ENCODE peak calls at places on chromosomes 12 and 14, in four cellular contexts. One of them, this sample, is unnamed.

GRCh38 chr12:104566244-104566993 is 109.7 kb downstream of the CHST11 start:
- DNase-seq in AG04449: no peak
- DNase-seq in MM.1S: no peak
- DNase-seq in stomach: no peak
- DNase-seq in this sample: no peak

GRCh38 chr12:76628745-76629144 is 69.2 kb upstream of the OSBPL8 start:
- DNase-seq in MM.1S: no peak
- DNase-seq in AG04449: no peak
- DNase-seq in stomach: no peak
- DNase-seq in this sample: no peak

GRCh38 chr14:64682173-64682710 is 22.0 kb upstream of the PLEKHG3 start:
- DNase-seq in stomach: peak
- DNase-seq in AG04449: no peak
- DNase-seq in MM.1S: no peak
- DNase-seq in this sample: peak

GRCh38 chr12:101581190-101581589 is 13.6 kb upstream of the MYBPC1 start:
- DNase-seq in AG04449: no peak
- DNase-seq in MM.1S: no peak
- DNase-seq in stomach: no peak
- DNase-seq in this sample: no peak

GRCh38 chr12:132608231-132609171 is 1.9 kb downstream of the LRCOL1 start:
- DNase-seq in AG04449: no peak
- DNase-seq in MM.1S: no peak
- DNase-seq in stomach: no peak
- DNase-seq in this sample: no peak

GRCh38 chr12:51636986-51637385 is 46.0 kb downstream of the SCN8A start:
- DNase-seq in AG04449: no peak
- DNase-seq in stomach: no peak
- DNase-seq in MM.1S: no peak
- DNase-seq in this sample: no peak

GRCh38 chr14:98210045-98210678 is 1061.8 kb downstream of the BCL11B start:
- DNase-seq in MM.1S: peak
- DNase-seq in AG04449: no peak
- DNase-seq in stomach: no peak
- DNase-seq in this sample: no peak

GRCh38 chr12:4271433-4272013 is 2.0 kb upstream of the CCND2 start:
- DNase-seq in AG04449: no peak
- DNase-seq in stomach: no peak
- DNase-seq in MM.1S: peak
- DNase-seq in this sample: no peak

GRCh38 chr12:1920971-1921370 is 2.5 kb upstream of the CACNA2D4 start:
- DNase-seq in MM.1S: no peak
- DNase-seq in stomach: peak
- DNase-seq in AG04449: no peak
- DNase-seq in this sample: no peak

GRCh38 chr12:3551976-3552725 is 61.1 kb downstream of the PRMT8 start:
- DNase-seq in MM.1S: no peak
- DNase-seq in AG04449: no peak
- DNase-seq in stomach: peak
- DNase-seq in this sample: no peak

GRCh38 chr14:60210703-60211102 is 38.3 kb upstream of the PPM1A start:
- DNase-seq in MM.1S: no peak
- DNase-seq in AG04449: no peak
- DNase-seq in stomach: no peak
- DNase-seq in this sample: no peak

GRCh38 chr12:65937181-65937641 is 112.9 kb downstream of the HMGA2 start:
- DNase-seq in AG04449: no peak
- DNase-seq in stomach: no peak
- DNase-seq in MM.1S: no peak
- DNase-seq in this sample: peak

GRCh38 chr14:22839159-22839779 is 2.9 kb downstream of the MMP14 start:
- DNase-seq in AG04449: no peak
- DNase-seq in stomach: no peak
- DNase-seq in MM.1S: no peak
- DNase-seq in this sample: no peak

GRCh38 chr14:63237791-63238190 is 33.5 kb downstream of the RHOJ start:
- DNase-seq in stomach: no peak
- DNase-seq in MM.1S: no peak
- DNase-seq in AG04449: no peak
- DNase-seq in this sample: no peak

GRCh38 chr14:35632276-35633071 is 98.5 kb downstream of the INSM2 start:
- DNase-seq in AG04449: peak
- DNase-seq in MM.1S: no peak
- DNase-seq in stomach: no peak
- DNase-seq in this sample: no peak

GRCh38 chr12:14833952-14834351 is 9.4 kb downstream of the ART4 start:
- DNase-seq in AG04449: no peak
- DNase-seq in stomach: no peak
- DNase-seq in MM.1S: no peak
- DNase-seq in this sample: no peak

GRCh38 chr14:60506985-60507829 is 1.7 kb upstream of the SIX6 start:
- DNase-seq in stomach: no peak
- DNase-seq in AG04449: no peak
- DNase-seq in MM.1S: no peak
- DNase-seq in this sample: no peak

GRCh38 chr14:101495827-101496778 is 65.2 kb upstream of the DIO3 start:
- DNase-seq in AG04449: no peak
- DNase-seq in MM.1S: no peak
- DNase-seq in stomach: peak
- DNase-seq in this sample: no peak

GRCh38 chr12:28209782-28210181 is 19.5 kb downstream of the CCDC91 start:
- DNase-seq in MM.1S: no peak
- DNase-seq in stomach: no peak
- DNase-seq in AG04449: no peak
- DNase-seq in this sample: no peak

GRCh38 chr12:263574-263973 is 938 bp upstream of the SLC6A13 start:
- DNase-seq in AG04449: no peak
- DNase-seq in MM.1S: no peak
- DNase-seq in stomach: no peak
- DNase-seq in this sample: no peak

GRCh38 chr12:10641735-10642500 is 28.5 kb upstream of the MAGOHB start:
- DNase-seq in AG04449: no peak
- DNase-seq in MM.1S: no peak
- DNase-seq in stomach: no peak
- DNase-seq in this sample: no peak

GRCh38 chr12:10645910-10646309 is 27.9 kb downstream of the STYK1 start:
- DNase-seq in stomach: no peak
- DNase-seq in AG04449: no peak
- DNase-seq in MM.1S: no peak
- DNase-seq in this sample: no peak
- H3K4me3 ChIP-seq in stomach: no peak
- H3K4me3 ChIP-seq in AG04449: no peak
- H3K4me3 ChIP-seq in MM.1S: no peak
- H3K4me3 ChIP-seq in this sample: no peak

GRCh38 chr12:112978163-112979081 is at the start of gene OAS2:
- DNase-seq in MM.1S: peak
- DNase-seq in AG04449: peak
- DNase-seq in stomach: peak
- DNase-seq in this sample: peak
- H3K4me3 ChIP-seq in MM.1S: peak
- H3K4me3 ChIP-seq in AG04449: peak
- H3K4me3 ChIP-seq in stomach: peak
- H3K4me3 ChIP-seq in this sample: peak

DNA sequence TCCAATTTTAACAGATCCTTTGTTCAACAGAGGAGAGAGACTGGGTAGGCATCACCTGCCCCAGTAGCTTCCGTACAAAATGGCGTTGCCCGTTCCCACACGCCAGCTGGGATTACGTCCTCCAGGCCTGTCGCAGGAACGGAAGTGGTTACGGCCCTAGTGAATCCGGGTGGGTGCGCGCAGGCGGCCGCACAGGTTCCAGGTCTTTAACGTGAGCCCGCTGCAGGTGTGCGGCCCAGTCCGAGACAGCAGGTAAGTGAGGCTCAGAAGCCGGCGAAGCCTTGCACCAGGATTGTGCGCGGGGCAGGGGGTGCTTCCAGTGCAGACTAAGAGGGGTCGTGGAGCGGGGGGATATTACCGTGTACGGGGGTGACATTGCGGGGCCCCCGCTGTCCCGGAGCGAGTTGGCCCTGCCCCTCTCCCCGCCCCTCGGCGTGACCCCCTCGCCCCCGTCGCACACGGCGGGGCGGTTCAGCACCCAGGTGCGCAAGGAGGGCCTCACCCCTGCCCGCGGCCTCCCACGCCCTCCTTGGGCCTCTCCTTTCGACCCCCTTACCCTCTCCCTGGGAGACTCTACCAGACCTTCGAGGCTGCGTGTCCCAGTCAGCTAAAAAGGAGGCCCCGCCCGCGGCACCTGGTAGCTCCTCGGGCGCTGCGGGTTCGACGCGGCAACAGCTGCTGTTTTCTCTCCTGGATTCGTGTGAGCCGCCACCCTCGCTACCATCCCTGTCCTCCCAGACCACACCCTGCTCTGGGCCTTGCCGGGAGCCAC is at the start of gene EXD2:
- DNase-seq in stomach: peak
- DNase-seq in MM.1S: peak
- DNase-seq in AG04449: peak
- DNase-seq in this sample: peak
- H3K4me3 ChIP-seq in stomach: peak
- H3K4me3 ChIP-seq in MM.1S: peak
- H3K4me3 ChIP-seq in AG04449: peak
- H3K4me3 ChIP-seq in this sample: peak

GRCh38 chr12:77741974-77742517 is 88.6 kb upstream of the NAV3 start:
- DNase-seq in AG04449: no peak
- DNase-seq in MM.1S: no peak
- DNase-seq in stomach: no peak
- DNase-seq in this sample: no peak

GRCh38 chr12:77734489-77734888 is 96.2 kb upstream of the NAV3 start:
- DNase-seq in AG04449: peak
- DNase-seq in stomach: no peak
- DNase-seq in MM.1S: no peak
- DNase-seq in this sample: peak

GRCh38 chr12:77736219-77736965 is 94.3 kb upstream of the NAV3 start:
- DNase-seq in AG04449: no peak
- DNase-seq in MM.1S: no peak
- DNase-seq in stomach: no peak
- DNase-seq in this sample: no peak
- H3K4me3 ChIP-seq in AG04449: no peak
- H3K4me3 ChIP-seq in MM.1S: no peak
- H3K4me3 ChIP-seq in stomach: no peak
- H3K4me3 ChIP-seq in this sample: no peak

DNA sequence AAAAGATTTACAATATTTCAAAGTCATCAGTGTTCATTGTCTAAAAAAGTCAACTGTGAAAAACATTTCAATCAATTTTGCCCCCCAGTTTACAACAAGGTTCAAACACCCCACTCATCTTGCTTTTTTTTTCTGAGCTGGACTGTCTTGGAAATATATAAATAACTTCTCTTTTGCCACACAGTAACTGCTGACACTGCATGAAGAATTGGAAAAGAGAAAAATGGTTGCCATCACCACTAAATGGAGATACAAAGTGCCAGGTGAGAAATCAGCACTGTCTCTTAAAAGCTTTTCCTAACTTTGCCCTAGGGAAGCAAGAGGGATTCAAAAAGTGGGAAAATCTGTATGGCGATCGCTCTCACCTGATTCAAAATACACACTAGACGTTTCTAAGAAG is 101.4 kb downstream of the TRAFD1 start:
- DNase-seq in stomach: no peak
- DNase-seq in AG04449: no peak
- DNase-seq in MM.1S: no peak
- DNase-seq in this sample: no peak
- H3K4me3 ChIP-seq in stomach: no peak
- H3K4me3 ChIP-seq in AG04449: no peak
- H3K4me3 ChIP-seq in MM.1S: no peak
- H3K4me3 ChIP-seq in this sample: no peak

DNA sequence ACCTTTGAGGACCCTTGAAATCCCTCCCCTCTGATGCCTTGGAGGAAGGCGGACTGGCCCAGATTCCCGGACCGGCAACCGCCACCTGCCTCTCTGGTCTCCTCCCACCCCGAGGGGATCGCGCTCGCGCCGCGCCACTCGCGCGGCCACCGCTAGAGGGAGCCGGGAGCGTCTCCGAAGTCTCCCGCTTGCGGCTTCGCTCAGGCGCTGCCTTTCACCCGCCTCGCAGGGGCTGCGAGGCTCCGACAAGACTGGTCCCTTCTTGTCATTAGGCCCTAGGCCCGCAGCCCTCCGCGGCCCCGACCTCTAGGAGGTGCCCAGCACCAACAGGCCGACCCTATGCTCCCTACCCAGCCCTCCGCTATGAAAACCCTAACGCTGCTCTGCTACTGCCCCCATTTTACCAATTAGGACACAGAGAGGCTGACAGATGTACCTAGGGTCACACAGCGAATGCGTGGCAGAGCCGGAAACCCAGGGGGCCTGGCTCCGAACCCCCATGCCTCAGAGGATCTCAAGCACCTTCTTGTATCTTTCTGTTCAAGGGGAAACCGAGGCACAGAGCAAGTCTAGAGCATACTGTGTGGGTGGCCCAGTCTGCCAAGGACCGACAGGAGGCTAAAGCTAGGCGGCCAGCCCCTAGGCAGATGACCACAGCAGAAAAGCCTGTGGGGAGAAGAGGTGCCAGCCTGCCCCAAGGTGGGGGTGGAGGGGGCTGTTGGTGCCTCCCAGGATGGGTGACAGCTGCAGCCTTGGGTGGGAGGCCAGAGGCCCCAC is 21.4 kb upstream of the VSX2 start:
- DNase-seq in AG04449: no peak
- DNase-seq in stomach: peak
- DNase-seq in MM.1S: peak
- DNase-seq in this sample: no peak
- H3K4me3 ChIP-seq in AG04449: no peak
- H3K4me3 ChIP-seq in stomach: peak
- H3K4me3 ChIP-seq in MM.1S: peak
- H3K4me3 ChIP-seq in this sample: peak